ENCODE peak calls at places on chromosomes 12 and 14, in ten cellular contexts. One of them, this sample, is unnamed.

GRCh38 chr14:31560759-31561154 is 447 bp upstream of the NUBPL start:
- DNase-seq in heart right ventricle: no peak
- DNase-seq in COR-L47: no peak
- DNase-seq in NCI-H748 treated with DMSO at 0.1 percent for 48 hours: no peak
- DNase-seq in breast epithelium: no peak
- DNase-seq in stimulated activated CD4-positive, alpha-beta T cell treated with anti-CD3 and anti-CD28 coated beads, TNF-alpha, amount 100 ng/mL, for 48 hours: no peak
- DNase-seq in A549: no peak
- DNase-seq in psoas muscle: no peak
- DNase-seq in HFFc6: no peak
- DNase-seq in adipocyte: peak
- DNase-seq in this sample: no peak

GRCh38 chr12:103901518-103902173 is 28.6 kb upstream of the HSP90B1 start:
- DNase-seq in NCI-H748 treated with DMSO at 0.1 percent for 48 hours: no peak
- DNase-seq in A549: no peak
- DNase-seq in stimulated activated CD4-positive, alpha-beta T cell treated with anti-CD3 and anti-CD28 coated beads, TNF-alpha, amount 100 ng/mL, for 48 hours: no peak
- DNase-seq in psoas muscle: no peak
- DNase-seq in HFFc6: no peak
- DNase-seq in breast epithelium: no peak
- DNase-seq in COR-L47: no peak
- DNase-seq in adipocyte: no peak
- DNase-seq in heart right ventricle: no peak
- DNase-seq in this sample: no peak

GRCh38 chr12:63064080-63064479 is 86.9 kb downstream of the AVPR1A start:
- DNase-seq in psoas muscle: no peak
- DNase-seq in breast epithelium: no peak
- DNase-seq in NCI-H748 treated with DMSO at 0.1 percent for 48 hours: no peak
- DNase-seq in heart right ventricle: no peak
- DNase-seq in stimulated activated CD4-positive, alpha-beta T cell treated with anti-CD3 and anti-CD28 coated beads, TNF-alpha, amount 100 ng/mL, for 48 hours: no peak
- DNase-seq in adipocyte: peak
- DNase-seq in HFFc6: peak
- DNase-seq in COR-L47: no peak
- DNase-seq in A549: no peak
- DNase-seq in this sample: no peak

GRCh38 chr12:68613209-68613904 is 2.7 kb downstream of the RAP1B start:
- DNase-seq in stimulated activated CD4-positive, alpha-beta T cell treated with anti-CD3 and anti-CD28 coated beads, TNF-alpha, amount 100 ng/mL, for 48 hours: no peak
- DNase-seq in heart right ventricle: no peak
- DNase-seq in psoas muscle: no peak
- DNase-seq in adipocyte: no peak
- DNase-seq in HFFc6: no peak
- DNase-seq in breast epithelium: no peak
- DNase-seq in NCI-H748 treated with DMSO at 0.1 percent for 48 hours: no peak
- DNase-seq in A549: no peak
- DNase-seq in COR-L47: no peak
- DNase-seq in this sample: no peak

GRCh38 chr12:11978985-11979384 is 91.8 kb upstream of the BCL2L14 start:
- DNase-seq in psoas muscle: no peak
- DNase-seq in stimulated activated CD4-positive, alpha-beta T cell treated with anti-CD3 and anti-CD28 coated beads, TNF-alpha, amount 100 ng/mL, for 48 hours: no peak
- DNase-seq in NCI-H748 treated with DMSO at 0.1 percent for 48 hours: no peak
- DNase-seq in breast epithelium: no peak
- DNase-seq in HFFc6: no peak
- DNase-seq in A549: no peak
- DNase-seq in heart right ventricle: no peak
- DNase-seq in COR-L47: no peak
- DNase-seq in adipocyte: peak
- DNase-seq in this sample: no peak

GRCh38 chr12:3101309-3102022 is 24.3 kb downstream of the TSPAN9 start:
- DNase-seq in psoas muscle: no peak
- DNase-seq in adipocyte: peak
- DNase-seq in A549: no peak
- DNase-seq in COR-L47: no peak
- DNase-seq in stimulated activated CD4-positive, alpha-beta T cell treated with anti-CD3 and anti-CD28 coated beads, TNF-alpha, amount 100 ng/mL, for 48 hours: no peak
- DNase-seq in heart right ventricle: no peak
- DNase-seq in NCI-H748 treated with DMSO at 0.1 percent for 48 hours: no peak
- DNase-seq in HFFc6: peak
- DNase-seq in breast epithelium: peak
- DNase-seq in this sample: no peak

GRCh38 chr12:122937622-122938091 is 28.6 kb downstream of the ABCB9 start:
- DNase-seq in heart right ventricle: no peak
- DNase-seq in NCI-H748 treated with DMSO at 0.1 percent for 48 hours: no peak
- DNase-seq in HFFc6: no peak
- DNase-seq in psoas muscle: no peak
- DNase-seq in stimulated activated CD4-positive, alpha-beta T cell treated with anti-CD3 and anti-CD28 coated beads, TNF-alpha, amount 100 ng/mL, for 48 hours: no peak
- DNase-seq in adipocyte: no peak
- DNase-seq in COR-L47: no peak
- DNase-seq in breast epithelium: no peak
- DNase-seq in A549: no peak
- DNase-seq in this sample: no peak

GRCh38 chr14:58866386-58866785 is 228.6 kb downstream of the DACT1 start:
- DNase-seq in COR-L47: no peak
- DNase-seq in psoas muscle: no peak
- DNase-seq in adipocyte: peak
- DNase-seq in heart right ventricle: no peak
- DNase-seq in HFFc6: peak
- DNase-seq in breast epithelium: no peak
- DNase-seq in A549: peak
- DNase-seq in stimulated activated CD4-positive, alpha-beta T cell treated with anti-CD3 and anti-CD28 coated beads, TNF-alpha, amount 100 ng/mL, for 48 hours: no peak
- DNase-seq in NCI-H748 treated with DMSO at 0.1 percent for 48 hours: no peak
- DNase-seq in this sample: no peak

GRCh38 chr14:75267141-75267601 is 11.5 kb upstream of the FOS start:
- DNase-seq in adipocyte: peak
- DNase-seq in psoas muscle: no peak
- DNase-seq in NCI-H748 treated with DMSO at 0.1 percent for 48 hours: no peak
- DNase-seq in breast epithelium: no peak
- DNase-seq in heart right ventricle: no peak
- DNase-seq in COR-L47: no peak
- DNase-seq in stimulated activated CD4-positive, alpha-beta T cell treated with anti-CD3 and anti-CD28 coated beads, TNF-alpha, amount 100 ng/mL, for 48 hours: no peak
- DNase-seq in A549: no peak
- DNase-seq in HFFc6: peak
- DNase-seq in this sample: no peak

GRCh38 chr12:8038659-8039114 is 6.2 kb downstream of the FOXJ2 start:
- DNase-seq in psoas muscle: peak
- DNase-seq in NCI-H748 treated with DMSO at 0.1 percent for 48 hours: no peak
- DNase-seq in stimulated activated CD4-positive, alpha-beta T cell treated with anti-CD3 and anti-CD28 coated beads, TNF-alpha, amount 100 ng/mL, for 48 hours: no peak
- DNase-seq in HFFc6: peak
- DNase-seq in A549: peak
- DNase-seq in adipocyte: peak
- DNase-seq in heart right ventricle: peak
- DNase-seq in breast epithelium: peak
- DNase-seq in COR-L47: peak
- DNase-seq in this sample: peak

GRCh38 chr12:62291888-62292760 is 31.9 kb downstream of the USP15 start:
- DNase-seq in adipocyte: no peak
- DNase-seq in psoas muscle: no peak
- DNase-seq in A549: peak
- DNase-seq in NCI-H748 treated with DMSO at 0.1 percent for 48 hours: no peak
- DNase-seq in heart right ventricle: no peak
- DNase-seq in stimulated activated CD4-positive, alpha-beta T cell treated with anti-CD3 and anti-CD28 coated beads, TNF-alpha, amount 100 ng/mL, for 48 hours: peak
- DNase-seq in COR-L47: no peak
- DNase-seq in breast epithelium: no peak
- DNase-seq in HFFc6: no peak
- DNase-seq in this sample: no peak

This sample was measured in DMS 273 treated with DMSO at 0.1 percent for 48 hours.